ENCODE peak calls at places on chromosome 10, in six cellular contexts. V, J, A, S, N and I are unnamed samples.
A peak's percentile ranks its signal among the peaks of the same experiment; 100 is the strongest.

GRCh38 chr10:63217120-63217605 is 84.0 kb downstream of the NRBF2 start:
- DNase-seq in J (no peak), N (no peak), S (peak; percentile 40), A (peak; percentile 80), V (no peak), I (peak; percentile 76)

GRCh38 chr10:93198401-93199175 is 124.9 kb downstream of the CYP26A1 start:
- DNase-seq in J (no peak), N (no peak), A (no peak), V (no peak), S (no peak), I (no peak)

GRCh38 chr10:131731780-131732630 is 168.8 kb upstream of the PPP2R2D start:
- DNase-seq in J (no peak), N (no peak), V (no peak), S (peak; percentile 7), A (no peak), I (no peak)

GRCh38 chr10:100346351-100346764 is 675 bp upstream of the SCD start:
- DNase-seq in N (peak; percentile 54), V (peak; percentile 89), J (no peak), A (peak; percentile 79), S (peak; percentile 84), I (peak; percentile 49)

GRCh38 chr10:4770766-4771553 is 55.0 kb upstream of the AKR1E2 start:
- DNase-seq in A (peak; percentile 84), V (no peak), N (no peak), S (no peak), J (no peak), I (peak; percentile 82)

GRCh38 chr10:89074120-89074519 is 83.5 kb downstream of the FAS start:
- DNase-seq in V (no peak), A (no peak), N (no peak), J (no peak), S (no peak), I (no peak)

GRCh38 chr10:18616337-18616736 is 35.0 kb downstream of the NSUN6 start:
- DNase-seq in N (no peak), J (no peak), S (no peak), V (no peak), A (peak; percentile 12), I (peak; percentile 32)

GRCh38 chr10:48431871-48432270 is 125.4 kb downstream of the MAPK8 start:
- DNase-seq in S (no peak), V (no peak), A (no peak), N (no peak), J (no peak), I (no peak)

GRCh38 chr10:74906631-74907030 is 80.2 kb downstream of the KAT6B start:
- DNase-seq in N (no peak), S (no peak), J (no peak), A (no peak), V (no peak), I (no peak)

GRCh38 chr10:96225119-96225518 is 46.2 kb downstream of the BLNK start:
- DNase-seq in A (no peak), V (no peak), J (no peak), S (no peak), N (no peak), I (peak; percentile 12)

GRCh38 chr10:122301811-122302115 is 30.7 kb downstream of the BTBD16 start:
- DNase-seq in J (no peak), N (no peak), A (no peak), S (no peak), V (peak; percentile 77), I (no peak)

GRCh38 chr10:2111936-2112335 is 374.6 kb upstream of the ADARB2 start:
- DNase-seq in J (no peak), S (no peak), A (peak; percentile 98), N (no peak), V (no peak), I (no peak)

GRCh38 chr10:14904316-14904732 is 25.7 kb downstream of the SUV39H2 start:
- DNase-seq in V (no peak), A (peak; percentile 55), J (no peak), S (no peak), N (no peak), I (peak; percentile 37)